ENCODE peak calls at places on chromosomes 13 and 19, in seven cellular contexts. N is fibroblast of villous mesenchyme, U is astrocyte of the spinal cord, V is pancreas, X is AG04450, E is mucosa of descending colon, W is choroid plexus epithelial cell. G is an unnamed sample.
A peak's percentile ranks its signal among the peaks of the same experiment; 100 is the strongest.

GRCh38 chr19:45508931-45509691 is 1.8 kb downstream of the VASP start:
- DNase-seq in W (peak; percentile 70), U (peak; percentile 80), E (peak; percentile 88), V (peak; percentile 72), X (no peak), N (peak; percentile 74), G (no peak)

GRCh38 chr13:107370036-107370785 is 802.3 kb upstream of the ARGLU1 start:
- DNase-seq in N (peak; percentile 63), U (peak; percentile 80), V (no peak), E (no peak), W (peak; percentile 76), X (peak; percentile 59), G (no peak)

GRCh38 chr13:41546372-41547252 is 89.3 kb downstream of the RGCC start:
- DNase-seq in X (peak; percentile 32), N (peak; percentile 60), E (no peak), U (peak; percentile 88), V (no peak), W (peak; percentile 71), G (peak; percentile 76)

GRCh38 chr19:10692673-10693264 is 8.5 kb upstream of the QTRT1 start:
- DNase-seq in N (no peak), V (no peak), E (no peak), X (no peak), U (no peak), W (no peak), G (no peak)

GRCh38 chr19:48244289-48244688 is 11.4 kb downstream of the CARD8 start:
- DNase-seq in V (no peak), N (no peak), W (peak; percentile 25), E (no peak), U (peak; percentile 4), X (no peak), G (no peak)

GRCh38 chr13:21637296-21637695 is 33.3 kb upstream of the MICU2 start:
- DNase-seq in N (peak; percentile 23), V (peak; percentile 19), U (peak; percentile 52), E (peak; percentile 82), W (peak; percentile 49), X (no peak), G (no peak)

GRCh38 chr19:46353730-46354528 is 7.0 kb downstream of the PPP5C start:
- DNase-seq in W (no peak), X (no peak), U (no peak), E (no peak), N (no peak), V (peak; percentile 72), G (no peak)

GRCh38 chr19:18109731-18110671 is 12.4 kb downstream of the MAST3 start:
- DNase-seq in X (no peak), N (no peak), V (peak; percentile 78), U (no peak), W (no peak), E (peak; percentile 85), G (no peak)

GRCh38 chr13:66353664-66354063 is 876.5 kb downstream of the PCDH9 start:
- DNase-seq in V (no peak), E (no peak), X (no peak), N (peak; percentile 3), U (peak; percentile 41), W (peak; percentile 66), G (no peak)

GRCh38 chr13:72255908-72256307 is 388.9 kb upstream of the DACH1 start:
- DNase-seq in E (peak; percentile 36), V (peak; percentile 4), X (no peak), W (peak; percentile 65), N (peak; percentile 8), U (peak; percentile 60), G (peak; percentile 11)

GRCh38 chr13:48295271-48295670 is 8.3 kb upstream of the RB1 start:
- DNase-seq in N (no peak), E (no peak), U (no peak), V (no peak), W (no peak), X (no peak), G (no peak)

GRCh38 chr19:8473652-8474476 is 28.6 kb downstream of the PRAM1 start:
- DNase-seq in X (no peak), U (no peak), W (no peak), N (no peak), V (no peak), E (no peak), G (no peak)
- H3K4me3 ChIP-seq in X (no peak overlapping the region), U (no peak overlapping the region), W (no peak overlapping the region), N (no peak overlapping the region), V (no peak overlapping the region), E (no peak overlapping the region), G (no peak overlapping the region)

GRCh38 chr19:3398900-3399278 is 32.5 kb downstream of the NFIC start:
- DNase-seq in E (no peak), U (no peak), V (no peak), W (no peak), N (no peak), X (no peak), G (no peak)
- H3K4me3 ChIP-seq in E (no peak overlapping the region), U (no peak overlapping the region), V (no peak overlapping the region), W (no peak overlapping the region), N (no peak overlapping the region), X (no peak overlapping the region), G (no peak overlapping the region)

DNA sequence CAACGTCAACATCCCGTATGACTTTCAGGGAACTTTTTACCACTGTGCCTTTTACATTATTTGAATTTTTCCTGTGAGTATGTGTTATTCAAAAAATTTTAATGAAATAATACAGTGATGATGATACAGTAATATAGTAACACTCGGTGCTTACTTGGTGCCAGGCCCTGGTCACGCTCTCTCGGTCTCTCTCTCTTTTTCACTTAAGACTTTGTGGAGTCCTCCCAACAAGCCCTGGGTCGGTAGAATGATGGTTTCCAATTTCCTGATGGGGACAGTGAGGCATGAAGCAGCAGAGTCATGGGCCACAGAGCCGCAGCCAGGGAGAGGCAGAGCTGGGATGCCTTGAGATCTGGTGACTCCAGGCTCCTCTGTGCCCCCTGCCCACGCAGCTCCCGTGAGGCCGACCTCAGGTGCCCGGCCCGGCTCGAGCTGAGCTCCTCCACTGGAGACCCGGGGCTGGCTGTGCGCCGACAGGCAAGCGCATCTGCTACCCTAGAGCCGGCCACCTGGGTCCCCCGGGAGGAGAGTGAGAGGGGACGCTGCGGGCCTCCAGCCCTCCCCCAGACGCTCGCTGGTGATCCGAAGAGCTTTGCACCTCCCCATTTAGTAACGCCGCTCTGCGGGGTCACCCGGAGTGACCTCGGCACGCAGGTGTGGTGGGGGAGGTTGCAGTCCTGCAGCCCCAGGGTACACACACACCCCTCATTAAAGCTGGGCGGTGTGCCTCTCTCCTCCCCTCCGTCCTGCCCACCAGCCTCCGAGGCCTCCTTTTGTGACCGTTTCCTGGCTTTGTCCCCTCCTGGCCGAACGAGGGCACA is 4.4 kb upstream of the SBK3 start:
- DNase-seq in N (peak; percentile 71), E (peak; percentile 50), W (peak; percentile 91), X (peak; percentile 62), V (no peak), U (peak; percentile 85), G (peak; percentile 34)
- H3K4me3 ChIP-seq in N (no peak overlapping the region), E (no peak overlapping the region), W (peak overlapping the region; percentile 35), X (peak overlapping the region; percentile 38), V (no peak overlapping the region), U (peak overlapping the region; percentile 15), G (peak overlapping the region; percentile 18)

GRCh38 chr19:34276614-34277013 is 22.3 kb downstream of the GARRE1 start:
- DNase-seq in E (no peak), V (no peak), W (no peak), U (no peak), N (no peak), X (no peak), G (no peak)
- H3K4me3 ChIP-seq in E (no peak overlapping the region), V (no peak overlapping the region), W (no peak overlapping the region), U (no peak overlapping the region), N (no peak overlapping the region), X (no peak overlapping the region), G (no peak overlapping the region)